ENCODE peak calls at places on chromosomes 2 and 18, in seven cellular contexts. One of them, this sample, is unnamed.
A peak's percentile ranks its signal among the peaks of the same experiment; 100 is the strongest.

GRCh38 chr2:77519888-77520506 is 2.2 kb downstream of the LRRTM4 start:
- DNase-seq in activated effector memory CD4-positive, alpha-beta T cell treated with Interleukin-2 at 50 U/mL for 16 hours: no peak
- DNase-seq in Peyer's patch: no peak
- DNase-seq in AG09309: no peak
- DNase-seq in CD8-positive, alpha-beta memory T cell: no peak
- DNase-seq in stimulated activated effector memory CD8-positive, alpha-beta T cell treated with anti-CD3 and anti-CD28 coated beads, Interleukin-12 subunit alpha, Interleukin-12 subunit beta, amount 100 ng/mL, for 72 hours: no peak
- DNase-seq in adrenal gland: no peak
- DNase-seq in this sample: no peak

GRCh38 chr18:55858661-55859111 is 270.7 kb upstream of the TCF4 start:
- DNase-seq in activated effector memory CD4-positive, alpha-beta T cell treated with Interleukin-2 at 50 U/mL for 16 hours: no peak
- DNase-seq in stimulated activated effector memory CD8-positive, alpha-beta T cell treated with anti-CD3 and anti-CD28 coated beads, Interleukin-12 subunit alpha, Interleukin-12 subunit beta, amount 100 ng/mL, for 72 hours: no peak
- DNase-seq in CD8-positive, alpha-beta memory T cell: no peak
- DNase-seq in AG09309: no peak
- DNase-seq in Peyer's patch: no peak
- DNase-seq in adrenal gland: no peak
- DNase-seq in this sample: no peak

GRCh38 chr2:11254100-11254536 is 90.3 kb downstream of the ROCK2 start:
- DNase-seq in Peyer's patch: no peak
- DNase-seq in CD8-positive, alpha-beta memory T cell: no peak
- DNase-seq in adrenal gland: no peak
- DNase-seq in activated effector memory CD4-positive, alpha-beta T cell treated with Interleukin-2 at 50 U/mL for 16 hours: no peak
- DNase-seq in stimulated activated effector memory CD8-positive, alpha-beta T cell treated with anti-CD3 and anti-CD28 coated beads, Interleukin-12 subunit alpha, Interleukin-12 subunit beta, amount 100 ng/mL, for 72 hours: no peak
- DNase-seq in AG09309: no peak
- DNase-seq in this sample: no peak

GRCh38 chr2:33620-34019 is 12.7 kb downstream of the FAM110C start:
- DNase-seq in activated effector memory CD4-positive, alpha-beta T cell treated with Interleukin-2 at 50 U/mL for 16 hours: peak; percentile 37
- DNase-seq in Peyer's patch: no peak
- DNase-seq in stimulated activated effector memory CD8-positive, alpha-beta T cell treated with anti-CD3 and anti-CD28 coated beads, Interleukin-12 subunit alpha, Interleukin-12 subunit beta, amount 100 ng/mL, for 72 hours: no peak
- DNase-seq in CD8-positive, alpha-beta memory T cell: peak; percentile 16
- DNase-seq in AG09309: no peak
- DNase-seq in adrenal gland: no peak
- DNase-seq in this sample: no peak

GRCh38 chr2:176390276-176390675 is 121.0 kb downstream of the MTX2 start:
- DNase-seq in Peyer's patch: no peak
- DNase-seq in stimulated activated effector memory CD8-positive, alpha-beta T cell treated with anti-CD3 and anti-CD28 coated beads, Interleukin-12 subunit alpha, Interleukin-12 subunit beta, amount 100 ng/mL, for 72 hours: no peak
- DNase-seq in CD8-positive, alpha-beta memory T cell: no peak
- DNase-seq in AG09309: no peak
- DNase-seq in activated effector memory CD4-positive, alpha-beta T cell treated with Interleukin-2 at 50 U/mL for 16 hours: no peak
- DNase-seq in adrenal gland: no peak
- DNase-seq in this sample: no peak

GRCh38 chr2:80475970-80476369 is 171.4 kb upstream of the LRRTM1 start:
- DNase-seq in stimulated activated effector memory CD8-positive, alpha-beta T cell treated with anti-CD3 and anti-CD28 coated beads, Interleukin-12 subunit alpha, Interleukin-12 subunit beta, amount 100 ng/mL, for 72 hours: no peak
- DNase-seq in CD8-positive, alpha-beta memory T cell: no peak
- DNase-seq in adrenal gland: no peak
- DNase-seq in AG09309: no peak
- DNase-seq in Peyer's patch: no peak
- DNase-seq in activated effector memory CD4-positive, alpha-beta T cell treated with Interleukin-2 at 50 U/mL for 16 hours: no peak
- DNase-seq in this sample: no peak

GRCh38 chr2:215476424-215476823 is 40.6 kb upstream of the FN1 start:
- DNase-seq in adrenal gland: no peak
- DNase-seq in CD8-positive, alpha-beta memory T cell: no peak
- DNase-seq in Peyer's patch: no peak
- DNase-seq in activated effector memory CD4-positive, alpha-beta T cell treated with Interleukin-2 at 50 U/mL for 16 hours: no peak
- DNase-seq in AG09309: no peak
- DNase-seq in stimulated activated effector memory CD8-positive, alpha-beta T cell treated with anti-CD3 and anti-CD28 coated beads, Interleukin-12 subunit alpha, Interleukin-12 subunit beta, amount 100 ng/mL, for 72 hours: no peak
- DNase-seq in this sample: no peak

GRCh38 chr2:128734521-128735295 is 416.0 kb upstream of the HS6ST1 start:
- DNase-seq in stimulated activated effector memory CD8-positive, alpha-beta T cell treated with anti-CD3 and anti-CD28 coated beads, Interleukin-12 subunit alpha, Interleukin-12 subunit beta, amount 100 ng/mL, for 72 hours: no peak
- DNase-seq in activated effector memory CD4-positive, alpha-beta T cell treated with Interleukin-2 at 50 U/mL for 16 hours: no peak
- DNase-seq in CD8-positive, alpha-beta memory T cell: no peak
- DNase-seq in AG09309: no peak
- DNase-seq in Peyer's patch: no peak
- DNase-seq in adrenal gland: no peak
- DNase-seq in this sample: no peak

GRCh38 chr2:160062283-160063005 is at the start of gene PLA2R1:
- DNase-seq in adrenal gland: peak; percentile 31
- DNase-seq in Peyer's patch: peak; percentile 81
- DNase-seq in activated effector memory CD4-positive, alpha-beta T cell treated with Interleukin-2 at 50 U/mL for 16 hours: no peak
- DNase-seq in CD8-positive, alpha-beta memory T cell: no peak
- DNase-seq in stimulated activated effector memory CD8-positive, alpha-beta T cell treated with anti-CD3 and anti-CD28 coated beads, Interleukin-12 subunit alpha, Interleukin-12 subunit beta, amount 100 ng/mL, for 72 hours: no peak
- DNase-seq in AG09309: no peak
- DNase-seq in this sample: no peak

GRCh38 chr18:44729631-44730101 is 49.0 kb downstream of the SETBP1 start:
- DNase-seq in Peyer's patch: no peak
- DNase-seq in stimulated activated effector memory CD8-positive, alpha-beta T cell treated with anti-CD3 and anti-CD28 coated beads, Interleukin-12 subunit alpha, Interleukin-12 subunit beta, amount 100 ng/mL, for 72 hours: peak; percentile 42
- DNase-seq in CD8-positive, alpha-beta memory T cell: peak; percentile 22
- DNase-seq in activated effector memory CD4-positive, alpha-beta T cell treated with Interleukin-2 at 50 U/mL for 16 hours: no peak
- DNase-seq in adrenal gland: no peak
- DNase-seq in AG09309: peak; percentile 50
- DNase-seq in this sample: peak; percentile 38

GRCh38 chr2:105100064-105100840 is 62.4 kb downstream of the MRPS9 start:
- DNase-seq in adrenal gland: no peak
- DNase-seq in CD8-positive, alpha-beta memory T cell: no peak
- DNase-seq in stimulated activated effector memory CD8-positive, alpha-beta T cell treated with anti-CD3 and anti-CD28 coated beads, Interleukin-12 subunit alpha, Interleukin-12 subunit beta, amount 100 ng/mL, for 72 hours: no peak
- DNase-seq in Peyer's patch: no peak
- DNase-seq in activated effector memory CD4-positive, alpha-beta T cell treated with Interleukin-2 at 50 U/mL for 16 hours: no peak
- DNase-seq in AG09309: no peak
- DNase-seq in this sample: no peak

GRCh38 chr2:16015903-16016265 is 75.5 kb downstream of the MYCN start:
- DNase-seq in CD8-positive, alpha-beta memory T cell: no peak
- DNase-seq in AG09309: no peak
- DNase-seq in activated effector memory CD4-positive, alpha-beta T cell treated with Interleukin-2 at 50 U/mL for 16 hours: no peak
- DNase-seq in stimulated activated effector memory CD8-positive, alpha-beta T cell treated with anti-CD3 and anti-CD28 coated beads, Interleukin-12 subunit alpha, Interleukin-12 subunit beta, amount 100 ng/mL, for 72 hours: no peak
- DNase-seq in adrenal gland: no peak
- DNase-seq in Peyer's patch: no peak
- DNase-seq in this sample: no peak

GRCh38 chr2:10901565-10901964 is 10.2 kb upstream of the KCNF1 start:
- DNase-seq in adrenal gland: no peak
- DNase-seq in AG09309: no peak
- DNase-seq in activated effector memory CD4-positive, alpha-beta T cell treated with Interleukin-2 at 50 U/mL for 16 hours: no peak
- DNase-seq in Peyer's patch: no peak
- DNase-seq in stimulated activated effector memory CD8-positive, alpha-beta T cell treated with anti-CD3 and anti-CD28 coated beads, Interleukin-12 subunit alpha, Interleukin-12 subunit beta, amount 100 ng/mL, for 72 hours: no peak
- DNase-seq in CD8-positive, alpha-beta memory T cell: no peak
- DNase-seq in this sample: no peak

GRCh38 chr2:179264238-179265081 is at the start of gene SESTD1:
- DNase-seq in AG09309: no peak
- DNase-seq in Peyer's patch: peak; percentile 85
- DNase-seq in activated effector memory CD4-positive, alpha-beta T cell treated with Interleukin-2 at 50 U/mL for 16 hours: peak; percentile 51
- DNase-seq in CD8-positive, alpha-beta memory T cell: peak; percentile 28
- DNase-seq in stimulated activated effector memory CD8-positive, alpha-beta T cell treated with anti-CD3 and anti-CD28 coated beads, Interleukin-12 subunit alpha, Interleukin-12 subunit beta, amount 100 ng/mL, for 72 hours: no peak
- DNase-seq in adrenal gland: peak; percentile 76
- DNase-seq in this sample: no peak

GRCh38 chr2:113098061-113098460 is 29.3 kb upstream of the IL1RN start:
- DNase-seq in CD8-positive, alpha-beta memory T cell: no peak
- DNase-seq in AG09309: no peak
- DNase-seq in Peyer's patch: no peak
- DNase-seq in stimulated activated effector memory CD8-positive, alpha-beta T cell treated with anti-CD3 and anti-CD28 coated beads, Interleukin-12 subunit alpha, Interleukin-12 subunit beta, amount 100 ng/mL, for 72 hours: no peak
- DNase-seq in adrenal gland: no peak
- DNase-seq in activated effector memory CD4-positive, alpha-beta T cell treated with Interleukin-2 at 50 U/mL for 16 hours: no peak
- DNase-seq in this sample: no peak

GRCh38 chr2:151973901-151974199 is 125.0 kb downstream of the CACNB4 start:
- DNase-seq in stimulated activated effector memory CD8-positive, alpha-beta T cell treated with anti-CD3 and anti-CD28 coated beads, Interleukin-12 subunit alpha, Interleukin-12 subunit beta, amount 100 ng/mL, for 72 hours: no peak
- DNase-seq in Peyer's patch: no peak
- DNase-seq in AG09309: no peak
- DNase-seq in adrenal gland: no peak
- DNase-seq in activated effector memory CD4-positive, alpha-beta T cell treated with Interleukin-2 at 50 U/mL for 16 hours: no peak
- DNase-seq in CD8-positive, alpha-beta memory T cell: no peak
- DNase-seq in this sample: no peak

GRCh38 chr2:24793752-24794477 is 690 bp downstream of the CENPO start:
- DNase-seq in adrenal gland: no peak
- DNase-seq in Peyer's patch: no peak
- DNase-seq in AG09309: no peak
- DNase-seq in activated effector memory CD4-positive, alpha-beta T cell treated with Interleukin-2 at 50 U/mL for 16 hours: no peak
- DNase-seq in CD8-positive, alpha-beta memory T cell: no peak
- DNase-seq in stimulated activated effector memory CD8-positive, alpha-beta T cell treated with anti-CD3 and anti-CD28 coated beads, Interleukin-12 subunit alpha, Interleukin-12 subunit beta, amount 100 ng/mL, for 72 hours: peak; percentile 13
- DNase-seq in this sample: no peak

GRCh38 chr2:30224147-30224546 is 7.2 kb upstream of the LBH start:
- DNase-seq in CD8-positive, alpha-beta memory T cell: no peak
- DNase-seq in activated effector memory CD4-positive, alpha-beta T cell treated with Interleukin-2 at 50 U/mL for 16 hours: no peak
- DNase-seq in AG09309: no peak
- DNase-seq in stimulated activated effector memory CD8-positive, alpha-beta T cell treated with anti-CD3 and anti-CD28 coated beads, Interleukin-12 subunit alpha, Interleukin-12 subunit beta, amount 100 ng/mL, for 72 hours: no peak
- DNase-seq in Peyer's patch: no peak
- DNase-seq in adrenal gland: no peak
- DNase-seq in this sample: no peak

GRCh38 chr2:222797871-222798270 is 63.0 kb upstream of the ACSL3 start:
- DNase-seq in CD8-positive, alpha-beta memory T cell: no peak
- DNase-seq in adrenal gland: no peak
- DNase-seq in AG09309: no peak
- DNase-seq in stimulated activated effector memory CD8-positive, alpha-beta T cell treated with anti-CD3 and anti-CD28 coated beads, Interleukin-12 subunit alpha, Interleukin-12 subunit beta, amount 100 ng/mL, for 72 hours: no peak
- DNase-seq in activated effector memory CD4-positive, alpha-beta T cell treated with Interleukin-2 at 50 U/mL for 16 hours: no peak
- DNase-seq in Peyer's patch: no peak
- DNase-seq in this sample: no peak

GRCh38 chr2:120958623-120959366 is 223.1 kb downstream of the GLI2 start:
- DNase-seq in AG09309: no peak
- DNase-seq in Peyer's patch: no peak
- DNase-seq in activated effector memory CD4-positive, alpha-beta T cell treated with Interleukin-2 at 50 U/mL for 16 hours: no peak
- DNase-seq in adrenal gland: no peak
- DNase-seq in CD8-positive, alpha-beta memory T cell: no peak
- DNase-seq in stimulated activated effector memory CD8-positive, alpha-beta T cell treated with anti-CD3 and anti-CD28 coated beads, Interleukin-12 subunit alpha, Interleukin-12 subunit beta, amount 100 ng/mL, for 72 hours: no peak
- DNase-seq in this sample: no peak

GRCh38 chr2:15912203-15912602 is 28.1 kb upstream of the MYCN start:
- DNase-seq in stimulated activated effector memory CD8-positive, alpha-beta T cell treated with anti-CD3 and anti-CD28 coated beads, Interleukin-12 subunit alpha, Interleukin-12 subunit beta, amount 100 ng/mL, for 72 hours: no peak
- DNase-seq in activated effector memory CD4-positive, alpha-beta T cell treated with Interleukin-2 at 50 U/mL for 16 hours: no peak
- DNase-seq in CD8-positive, alpha-beta memory T cell: no peak
- DNase-seq in adrenal gland: peak; percentile 31
- DNase-seq in AG09309: no peak
- DNase-seq in Peyer's patch: no peak
- DNase-seq in this sample: no peak

This sample was measured in BJ.